ENCODE peak calls at places on chromosomes 5 and 9, in ten cellular contexts. One of them, this sample, is unnamed.

GRCh38 chr5:78621269-78621871 is 27.2 kb downstream of the LHFPL2 start:
- DNase-seq in T-helper 17 cell: no peak
- DNase-seq in GM12864: no peak
- DNase-seq in HCEC 1CT: no peak
- DNase-seq in naive thymus-derived CD4-positive, alpha-beta T cell: no peak
- DNase-seq in breast epithelium: no peak
- DNase-seq in activated gamma-delta T cell: no peak
- DNase-seq in thyroid gland: no peak
- DNase-seq in GM12865: no peak
- DNase-seq in Right ventricle myocardium superior: no peak
- DNase-seq in this sample: no peak

GRCh38 chr5:93304391-93304790 is 276.6 kb downstream of the NR2F1-AS1 start:
- DNase-seq in T-helper 17 cell: no peak
- DNase-seq in Right ventricle myocardium superior: no peak
- DNase-seq in thyroid gland: no peak
- DNase-seq in activated gamma-delta T cell: no peak
- DNase-seq in GM12865: no peak
- DNase-seq in breast epithelium: no peak
- DNase-seq in GM12864: no peak
- DNase-seq in naive thymus-derived CD4-positive, alpha-beta T cell: no peak
- DNase-seq in HCEC 1CT: no peak
- DNase-seq in this sample: no peak

GRCh38 chr5:135843571-135844337 is 9.3 kb downstream of the SLC25A48 start:
- DNase-seq in T-helper 17 cell: no peak
- DNase-seq in HCEC 1CT: no peak
- DNase-seq in activated gamma-delta T cell: no peak
- DNase-seq in Right ventricle myocardium superior: no peak
- DNase-seq in GM12865: no peak
- DNase-seq in naive thymus-derived CD4-positive, alpha-beta T cell: no peak
- DNase-seq in thyroid gland: peak; percentile 27
- DNase-seq in breast epithelium: no peak
- DNase-seq in GM12864: no peak
- DNase-seq in this sample: no peak

GRCh38 chr5:79878721-79879336 is 112.2 kb downstream of the MTX3 start:
- DNase-seq in HCEC 1CT: no peak
- DNase-seq in activated gamma-delta T cell: no peak
- DNase-seq in naive thymus-derived CD4-positive, alpha-beta T cell: no peak
- DNase-seq in thyroid gland: no peak
- DNase-seq in GM12864: no peak
- DNase-seq in T-helper 17 cell: no peak
- DNase-seq in Right ventricle myocardium superior: no peak
- DNase-seq in breast epithelium: no peak
- DNase-seq in GM12865: peak; percentile 44
- DNase-seq in this sample: no peak

GRCh38 chr5:142295084-142295758 is 29.6 kb downstream of the SPRY4 start:
- DNase-seq in HCEC 1CT: no peak
- DNase-seq in thyroid gland: no peak
- DNase-seq in naive thymus-derived CD4-positive, alpha-beta T cell: no peak
- DNase-seq in breast epithelium: no peak
- DNase-seq in Right ventricle myocardium superior: no peak
- DNase-seq in activated gamma-delta T cell: no peak
- DNase-seq in GM12865: no peak
- DNase-seq in T-helper 17 cell: no peak
- DNase-seq in GM12864: no peak
- DNase-seq in this sample: no peak

GRCh38 chr5:14237313-14238086 is 94.4 kb downstream of the TRIO start:
- DNase-seq in naive thymus-derived CD4-positive, alpha-beta T cell: no peak
- DNase-seq in activated gamma-delta T cell: no peak
- DNase-seq in GM12865: no peak
- DNase-seq in HCEC 1CT: no peak
- DNase-seq in T-helper 17 cell: no peak
- DNase-seq in GM12864: no peak
- DNase-seq in thyroid gland: no peak
- DNase-seq in breast epithelium: no peak
- DNase-seq in Right ventricle myocardium superior: no peak
- DNase-seq in this sample: no peak

GRCh38 chr5:76634661-76635060 is 11.5 kb upstream of the F2RL2 start:
- DNase-seq in Right ventricle myocardium superior: no peak
- DNase-seq in GM12864: no peak
- DNase-seq in naive thymus-derived CD4-positive, alpha-beta T cell: no peak
- DNase-seq in T-helper 17 cell: no peak
- DNase-seq in HCEC 1CT: no peak
- DNase-seq in breast epithelium: no peak
- DNase-seq in GM12865: no peak
- DNase-seq in activated gamma-delta T cell: no peak
- DNase-seq in thyroid gland: no peak
- DNase-seq in this sample: no peak

GRCh38 chr5:150778517-150779396 is at the start of gene SMIM3:
- DNase-seq in Right ventricle myocardium superior: peak; percentile 91
- DNase-seq in GM12865: peak; percentile 52
- DNase-seq in GM12864: no peak
- DNase-seq in naive thymus-derived CD4-positive, alpha-beta T cell: peak; percentile 63
- DNase-seq in thyroid gland: peak; percentile 93
- DNase-seq in activated gamma-delta T cell: peak; percentile 33
- DNase-seq in HCEC 1CT: peak; percentile 85
- DNase-seq in T-helper 17 cell: peak; percentile 47
- DNase-seq in breast epithelium: peak; percentile 69
- DNase-seq in this sample: peak; percentile 46

GRCh38 chr5:155263381-155263780 is 249.8 kb downstream of the KIF4B start:
- DNase-seq in naive thymus-derived CD4-positive, alpha-beta T cell: no peak
- DNase-seq in T-helper 17 cell: no peak
- DNase-seq in breast epithelium: no peak
- DNase-seq in HCEC 1CT: no peak
- DNase-seq in GM12864: no peak
- DNase-seq in GM12865: no peak
- DNase-seq in thyroid gland: no peak
- DNase-seq in Right ventricle myocardium superior: no peak
- DNase-seq in activated gamma-delta T cell: no peak
- DNase-seq in this sample: no peak

GRCh38 chr9:136372561-136373299 is 739 bp downstream of the CARD9 start:
- DNase-seq in HCEC 1CT: peak; percentile 78
- DNase-seq in GM12864: no peak
- DNase-seq in Right ventricle myocardium superior: peak; percentile 85
- DNase-seq in naive thymus-derived CD4-positive, alpha-beta T cell: no peak
- DNase-seq in thyroid gland: peak; percentile 63
- DNase-seq in GM12865: no peak
- DNase-seq in T-helper 17 cell: no peak
- DNase-seq in activated gamma-delta T cell: no peak
- DNase-seq in breast epithelium: peak; percentile 77
- DNase-seq in this sample: no peak

GRCh38 chr5:118996098-118996497 is 7.8 kb upstream of the DTWD2 start:
- DNase-seq in breast epithelium: no peak
- DNase-seq in GM12864: no peak
- DNase-seq in T-helper 17 cell: no peak
- DNase-seq in thyroid gland: no peak
- DNase-seq in HCEC 1CT: no peak
- DNase-seq in GM12865: no peak
- DNase-seq in Right ventricle myocardium superior: no peak
- DNase-seq in naive thymus-derived CD4-positive, alpha-beta T cell: no peak
- DNase-seq in activated gamma-delta T cell: no peak
- DNase-seq in this sample: no peak

GRCh38 chr9:4886698-4887097 is 94.0 kb downstream of the RCL1 start:
- DNase-seq in thyroid gland: peak; percentile 46
- DNase-seq in T-helper 17 cell: no peak
- DNase-seq in breast epithelium: no peak
- DNase-seq in activated gamma-delta T cell: no peak
- DNase-seq in HCEC 1CT: no peak
- DNase-seq in naive thymus-derived CD4-positive, alpha-beta T cell: no peak
- DNase-seq in GM12865: peak; percentile 69
- DNase-seq in Right ventricle myocardium superior: no peak
- DNase-seq in GM12864: peak; percentile 22
- DNase-seq in this sample: no peak

GRCh38 chr5:98933446-98934072 is 4.8 kb upstream of the CHD1 start:
- DNase-seq in activated gamma-delta T cell: no peak
- DNase-seq in GM12864: peak; percentile 47
- DNase-seq in Right ventricle myocardium superior: no peak
- DNase-seq in thyroid gland: no peak
- DNase-seq in naive thymus-derived CD4-positive, alpha-beta T cell: peak; percentile 67
- DNase-seq in breast epithelium: no peak
- DNase-seq in T-helper 17 cell: no peak
- DNase-seq in HCEC 1CT: no peak
- DNase-seq in GM12865: peak; percentile 68
- DNase-seq in this sample: no peak

GRCh38 chr5:17190799-17191391 is 26.5 kb upstream of the BASP1 start:
- DNase-seq in GM12864: no peak
- DNase-seq in Right ventricle myocardium superior: no peak
- DNase-seq in activated gamma-delta T cell: no peak
- DNase-seq in GM12865: no peak
- DNase-seq in HCEC 1CT: peak; percentile 45
- DNase-seq in T-helper 17 cell: no peak
- DNase-seq in thyroid gland: no peak
- DNase-seq in breast epithelium: no peak
- DNase-seq in naive thymus-derived CD4-positive, alpha-beta T cell: no peak
- DNase-seq in this sample: no peak

GRCh38 chr5:137997726-137998213 is 35.1 kb downstream of the FAM13B start:
- DNase-seq in activated gamma-delta T cell: no peak
- DNase-seq in thyroid gland: no peak
- DNase-seq in Right ventricle myocardium superior: no peak
- DNase-seq in HCEC 1CT: peak; percentile 63
- DNase-seq in GM12865: peak; percentile 74
- DNase-seq in GM12864: peak; percentile 51
- DNase-seq in naive thymus-derived CD4-positive, alpha-beta T cell: no peak
- DNase-seq in T-helper 17 cell: no peak
- DNase-seq in breast epithelium: no peak
- DNase-seq in this sample: no peak

GRCh38 chr9:131046581-131047202 is 37.7 kb downstream of the LAMC3 start:
- DNase-seq in GM12864: peak; percentile 15
- DNase-seq in activated gamma-delta T cell: no peak
- DNase-seq in GM12865: peak; percentile 76
- DNase-seq in HCEC 1CT: peak; percentile 46
- DNase-seq in breast epithelium: peak; percentile 25
- DNase-seq in T-helper 17 cell: peak; percentile 49
- DNase-seq in thyroid gland: peak; percentile 67
- DNase-seq in Right ventricle myocardium superior: peak; percentile 80
- DNase-seq in naive thymus-derived CD4-positive, alpha-beta T cell: peak; percentile 70
- DNase-seq in this sample: peak; percentile 46

GRCh38 chr9:19124430-19124793 is 2.9 kb downstream of the PLIN2 start:
- DNase-seq in GM12865: no peak
- DNase-seq in naive thymus-derived CD4-positive, alpha-beta T cell: no peak
- DNase-seq in GM12864: no peak
- DNase-seq in thyroid gland: no peak
- DNase-seq in activated gamma-delta T cell: no peak
- DNase-seq in HCEC 1CT: no peak
- DNase-seq in Right ventricle myocardium superior: no peak
- DNase-seq in T-helper 17 cell: no peak
- DNase-seq in breast epithelium: no peak
- DNase-seq in this sample: no peak

GRCh38 chr9:127703289-127703946 is 3.4 kb upstream of the CFAP157 start:
- DNase-seq in GM12864: no peak
- DNase-seq in HCEC 1CT: no peak
- DNase-seq in T-helper 17 cell: no peak
- DNase-seq in GM12865: no peak
- DNase-seq in activated gamma-delta T cell: no peak
- DNase-seq in breast epithelium: no peak
- DNase-seq in Right ventricle myocardium superior: no peak
- DNase-seq in naive thymus-derived CD4-positive, alpha-beta T cell: no peak
- DNase-seq in thyroid gland: no peak
- DNase-seq in this sample: no peak

GRCh38 chr9:134321571-134321930 is 4.7 kb upstream of the RXRA start:
- DNase-seq in GM12864: no peak
- DNase-seq in naive thymus-derived CD4-positive, alpha-beta T cell: no peak
- DNase-seq in HCEC 1CT: no peak
- DNase-seq in T-helper 17 cell: no peak
- DNase-seq in thyroid gland: no peak
- DNase-seq in breast epithelium: no peak
- DNase-seq in Right ventricle myocardium superior: peak; percentile 12
- DNase-seq in GM12865: no peak
- DNase-seq in activated gamma-delta T cell: no peak
- DNase-seq in this sample: no peak

GRCh38 chr9:136488247-136489214 is 5.7 kb upstream of the SEC16A start:
- DNase-seq in breast epithelium: peak; percentile 61
- DNase-seq in activated gamma-delta T cell: peak; percentile 27
- DNase-seq in naive thymus-derived CD4-positive, alpha-beta T cell: peak; percentile 77
- DNase-seq in thyroid gland: peak; percentile 85
- DNase-seq in T-helper 17 cell: peak; percentile 72
- DNase-seq in Right ventricle myocardium superior: peak; percentile 86
- DNase-seq in HCEC 1CT: no peak
- DNase-seq in GM12864: no peak
- DNase-seq in GM12865: peak; percentile 72
- DNase-seq in this sample: peak; percentile 64

GRCh38 chr5:2691530-2691929 is 59.9 kb downstream of the IRX2 start:
- DNase-seq in GM12864: no peak
- DNase-seq in breast epithelium: no peak
- DNase-seq in Right ventricle myocardium superior: no peak
- DNase-seq in naive thymus-derived CD4-positive, alpha-beta T cell: no peak
- DNase-seq in HCEC 1CT: no peak
- DNase-seq in T-helper 17 cell: no peak
- DNase-seq in GM12865: no peak
- DNase-seq in activated gamma-delta T cell: no peak
- DNase-seq in thyroid gland: no peak
- DNase-seq in this sample: no peak

GRCh38 chr5:116806879-116807278 is 232.3 kb upstream of the SEMA6A start:
- DNase-seq in T-helper 17 cell: no peak
- DNase-seq in HCEC 1CT: no peak
- DNase-seq in naive thymus-derived CD4-positive, alpha-beta T cell: no peak
- DNase-seq in Right ventricle myocardium superior: no peak
- DNase-seq in GM12864: no peak
- DNase-seq in breast epithelium: no peak
- DNase-seq in thyroid gland: no peak
- DNase-seq in GM12865: no peak
- DNase-seq in activated gamma-delta T cell: no peak
- DNase-seq in this sample: no peak

GRCh38 chr5:151095341-151096000 is 14.6 kb upstream of the TNIP1 start:
- DNase-seq in GM12864: no peak
- DNase-seq in Right ventricle myocardium superior: peak; percentile 71
- DNase-seq in thyroid gland: peak; percentile 51
- DNase-seq in breast epithelium: no peak
- DNase-seq in HCEC 1CT: peak; percentile 23
- DNase-seq in activated gamma-delta T cell: no peak
- DNase-seq in GM12865: peak; percentile 63
- DNase-seq in naive thymus-derived CD4-positive, alpha-beta T cell: no peak
- DNase-seq in T-helper 17 cell: no peak
- DNase-seq in this sample: no peak

GRCh38 chr9:21993893-21994525 is at the start of gene CDKN2A:
- DNase-seq in thyroid gland: no peak
- DNase-seq in HCEC 1CT: peak; percentile 43
- DNase-seq in GM12865: peak; percentile 89
- DNase-seq in Right ventricle myocardium superior: peak; percentile 49
- DNase-seq in naive thymus-derived CD4-positive, alpha-beta T cell: no peak
- DNase-seq in GM12864: peak; percentile 33
- DNase-seq in activated gamma-delta T cell: peak; percentile 32
- DNase-seq in breast epithelium: no peak
- DNase-seq in T-helper 17 cell: peak; percentile 48
- DNase-seq in this sample: peak; percentile 39

GRCh38 chr9:74303945-74304344 is 193.2 kb upstream of the RORB start:
- DNase-seq in HCEC 1CT: no peak
- DNase-seq in breast epithelium: no peak
- DNase-seq in thyroid gland: no peak
- DNase-seq in Right ventricle myocardium superior: no peak
- DNase-seq in GM12864: no peak
- DNase-seq in GM12865: no peak
- DNase-seq in activated gamma-delta T cell: no peak
- DNase-seq in naive thymus-derived CD4-positive, alpha-beta T cell: no peak
- DNase-seq in T-helper 17 cell: no peak
- DNase-seq in this sample: no peak

GRCh38 chr5:56409331-56410190 is 176.4 kb upstream of the ANKRD55 start:
- DNase-seq in thyroid gland: no peak
- DNase-seq in naive thymus-derived CD4-positive, alpha-beta T cell: no peak
- DNase-seq in T-helper 17 cell: no peak
- DNase-seq in HCEC 1CT: peak; percentile 80
- DNase-seq in Right ventricle myocardium superior: no peak
- DNase-seq in GM12864: no peak
- DNase-seq in activated gamma-delta T cell: no peak
- DNase-seq in GM12865: no peak
- DNase-seq in breast epithelium: no peak
- DNase-seq in this sample: no peak

GRCh38 chr5:6712136-6712581 is 1.1 kb upstream of the TENT4A start:
- DNase-seq in naive thymus-derived CD4-positive, alpha-beta T cell: peak; percentile 38
- DNase-seq in activated gamma-delta T cell: peak; percentile 39
- DNase-seq in GM12865: peak; percentile 82
- DNase-seq in breast epithelium: peak; percentile 23
- DNase-seq in Right ventricle myocardium superior: peak; percentile 72
- DNase-seq in T-helper 17 cell: peak; percentile 32
- DNase-seq in thyroid gland: peak; percentile 54
- DNase-seq in HCEC 1CT: peak; percentile 76
- DNase-seq in GM12864: no peak
- DNase-seq in this sample: peak; percentile 23

This sample was measured in T-helper 2 cell.